ENCODE peak calls at places on chromosomes 13 and 19, in ten cellular contexts. Y is tibial artery, W is fibroblast of lung, K is WTC11, T is neural progenitor cell, N is Peyer's patch, B is astrocyte of the cerebellum, P is neural crest cell, V is colonic mucosa, S is fibroblast of mammary gland. A is an unnamed sample.

GRCh38 chr19:43784251-43784980 is 3.6 kb upstream of the KCNN4 start:
- DNase-seq in Y (no peak), W (peak), K (no peak), T (no peak), N (peak), B (peak), P (no peak), V (peak), S (peak), A (no peak)

GRCh38 chr19:40433391-40434216 is 7.8 kb upstream of the SERTAD1 start:
- DNase-seq in Y (peak), W (peak), K (peak), T (peak), N (peak), B (peak), P (peak), V (peak), S (peak), A (peak)

GRCh38 chr19:45670670-45671453 is 2.8 kb downstream of the GIPR start:
- DNase-seq in Y (no peak), W (peak), K (peak), T (peak), N (peak), B (no peak), P (peak), V (peak), S (peak), A (peak)

GRCh38 chr13:46492946-46493345 is 60.0 kb upstream of the LRCH1 start:
- DNase-seq in Y (no peak), W (peak), K (no peak), T (peak), N (no peak), B (peak), P (peak), V (no peak), S (peak), A (peak)

GRCh38 chr13:42398542-42398941 is 126.6 kb downstream of the AKAP11 start:
- DNase-seq in Y (no peak), W (no peak), K (no peak), T (peak), N (no peak), B (no peak), P (no peak), V (no peak), S (no peak), A (no peak)

GRCh38 chr13:101624981-101625380 is 172.5 kb downstream of the ITGBL1 start:
- DNase-seq in Y (no peak), W (no peak), K (no peak), T (no peak), N (no peak), B (no peak), P (no peak), V (no peak), S (no peak), A (no peak)

GRCh38 chr19:927044-927706 is 1.3 kb downstream of the ARID3A start:
- DNase-seq in Y (peak), W (no peak), K (peak), T (peak), N (peak), B (no peak), P (peak), V (no peak), S (peak), A (peak)

GRCh38 chr13:58907347-58907746 is 1256.4 kb downstream of the DIAPH3 start:
- DNase-seq in Y (no peak), W (no peak), K (no peak), T (no peak), N (no peak), B (no peak), P (no peak), V (no peak), S (no peak), A (no peak)

GRCh38 chr13:53921473-53921872 is 892.9 kb downstream of the OLFM4 start:
- DNase-seq in Y (no peak), W (no peak), K (no peak), T (no peak), N (no peak), B (no peak), P (no peak), V (no peak), S (no peak), A (no peak)

GRCh38 chr13:52969373-52969772 is 59.2 kb upstream of the OLFM4 start:
- DNase-seq in Y (no peak), W (no peak), K (no peak), T (no peak), N (no peak), B (no peak), P (no peak), V (no peak), S (no peak), A (no peak)

GRCh38 chr13:98650376-98651107 is 73.6 kb upstream of the STK24 start:
- DNase-seq in Y (no peak), W (no peak), K (no peak), T (no peak), N (peak), B (no peak), P (no peak), V (peak), S (no peak), A (no peak)

DNA sequence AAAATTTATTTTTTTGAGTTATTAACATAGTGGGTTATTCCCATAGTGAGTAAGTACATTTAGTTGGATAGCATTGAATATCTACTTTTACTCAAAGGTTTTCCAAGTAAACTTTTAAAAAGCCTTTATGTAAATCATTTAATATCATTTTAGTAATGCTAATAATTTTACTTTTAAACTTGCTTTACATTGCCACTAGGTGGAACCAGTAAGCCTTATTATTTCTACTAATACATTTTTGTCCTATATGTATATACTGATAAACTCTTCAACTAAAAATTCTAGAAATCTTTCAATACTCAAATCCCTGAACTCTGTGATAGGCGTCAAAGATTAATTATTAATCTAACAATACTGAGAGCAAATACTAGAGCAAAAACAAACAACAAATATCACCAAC is 1709.2 kb upstream of the PCDH20 start:
- DNase-seq in Y (no peak), W (peak), K (no peak), T (no peak), N (no peak), B (peak), P (no peak), V (no peak), S (peak), A (no peak)
- TF ChIP-seq CTCF in Y (no peak), W (no peak), K (peak), T (peak), N (no peak), B (no peak), P (peak), V (no peak), S (peak), A (peak)

GRCh38 chr13:25249001-25249543 is 38.2 kb downstream of the MTMR6 start:
- DNase-seq in Y (no peak), W (peak), K (peak), T (peak), N (no peak), B (peak), P (no peak), V (no peak), S (peak), A (no peak)
- TF ChIP-seq CTCF in Y (no peak), W (peak), K (peak), T (peak), N (no peak), B (peak), P (peak), V (no peak), S (peak), A (peak)

GRCh38 chr19:19026299-19026971 is 6.9 kb downstream of the SUGP2 start:
- DNase-seq in Y (peak), W (no peak), K (no peak), T (peak), N (no peak), B (no peak), P (no peak), V (no peak), S (peak), A (no peak)
- TF ChIP-seq CTCF in Y (no peak), W (peak), K (no peak), T (no peak), N (no peak), B (peak), P (no peak), V (no peak), S (peak), A (no peak)

GRCh38 chr13:87999141-87999765 is 328.1 kb downstream of the SLITRK5 start:
- DNase-seq in Y (no peak), W (peak), K (no peak), T (no peak), N (no peak), B (peak), P (no peak), V (no peak), S (peak), A (no peak)

GRCh38 chr13:87999791-88000190 is 328.6 kb downstream of the SLITRK5 start:
- DNase-seq in Y (no peak), W (no peak), K (no peak), T (no peak), N (no peak), B (peak), P (no peak), V (no peak), S (peak), A (no peak)

GRCh38 chr13:88000239-88000638 is 329.1 kb downstream of the SLITRK5 start:
- DNase-seq in Y (no peak), W (peak), K (no peak), T (no peak), N (no peak), B (no peak), P (no peak), V (no peak), S (peak), A (no peak)

GRCh38 chr13:88000787-88001186 is 329.6 kb downstream of the SLITRK5 start:
- DNase-seq in Y (no peak), W (no peak), K (no peak), T (peak), N (no peak), B (no peak), P (no peak), V (no peak), S (no peak), A (no peak)

DNA sequence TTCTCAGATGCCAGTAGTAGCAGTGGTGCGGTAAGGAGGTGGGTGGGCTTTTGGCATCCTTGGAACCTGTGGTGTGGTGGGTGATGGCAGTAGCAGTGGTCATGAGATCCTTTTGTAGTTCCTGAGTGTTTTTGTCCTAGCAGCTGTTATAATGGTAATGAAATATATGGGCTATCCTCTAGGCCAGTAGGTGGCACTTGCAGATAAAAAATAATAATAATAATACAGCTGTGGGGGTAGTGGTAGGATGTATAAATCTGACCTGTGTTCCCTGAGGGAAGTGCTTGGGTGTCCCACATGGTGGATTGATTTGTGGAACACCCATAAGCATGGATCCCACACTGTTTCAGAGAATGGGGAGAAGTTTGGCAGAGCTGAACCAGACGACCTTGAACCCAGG is 334.0 kb downstream of the SLITRK5 start:
- DNase-seq in Y (no peak), W (no peak), K (no peak), T (no peak), N (no peak), B (no peak), P (no peak), V (no peak), S (peak), A (no peak)
- TF ChIP-seq CTCF in Y (no peak), W (no peak), K (no peak), T (no peak), N (no peak), B (no peak), P (no peak), V (no peak), S (peak), A (no peak)

GRCh38 chr19:31110331-31110730 is 238.9 kb downstream of the TSHZ3 start:
- DNase-seq in Y (peak), W (peak), K (peak), T (peak), N (no peak), B (no peak), P (no peak), V (no peak), S (peak), A (peak)
- TF ChIP-seq CTCF in Y (no peak), W (peak), K (no peak), T (peak), N (no peak), B (peak), P (no peak), V (no peak), S (peak), A (peak)

DNA sequence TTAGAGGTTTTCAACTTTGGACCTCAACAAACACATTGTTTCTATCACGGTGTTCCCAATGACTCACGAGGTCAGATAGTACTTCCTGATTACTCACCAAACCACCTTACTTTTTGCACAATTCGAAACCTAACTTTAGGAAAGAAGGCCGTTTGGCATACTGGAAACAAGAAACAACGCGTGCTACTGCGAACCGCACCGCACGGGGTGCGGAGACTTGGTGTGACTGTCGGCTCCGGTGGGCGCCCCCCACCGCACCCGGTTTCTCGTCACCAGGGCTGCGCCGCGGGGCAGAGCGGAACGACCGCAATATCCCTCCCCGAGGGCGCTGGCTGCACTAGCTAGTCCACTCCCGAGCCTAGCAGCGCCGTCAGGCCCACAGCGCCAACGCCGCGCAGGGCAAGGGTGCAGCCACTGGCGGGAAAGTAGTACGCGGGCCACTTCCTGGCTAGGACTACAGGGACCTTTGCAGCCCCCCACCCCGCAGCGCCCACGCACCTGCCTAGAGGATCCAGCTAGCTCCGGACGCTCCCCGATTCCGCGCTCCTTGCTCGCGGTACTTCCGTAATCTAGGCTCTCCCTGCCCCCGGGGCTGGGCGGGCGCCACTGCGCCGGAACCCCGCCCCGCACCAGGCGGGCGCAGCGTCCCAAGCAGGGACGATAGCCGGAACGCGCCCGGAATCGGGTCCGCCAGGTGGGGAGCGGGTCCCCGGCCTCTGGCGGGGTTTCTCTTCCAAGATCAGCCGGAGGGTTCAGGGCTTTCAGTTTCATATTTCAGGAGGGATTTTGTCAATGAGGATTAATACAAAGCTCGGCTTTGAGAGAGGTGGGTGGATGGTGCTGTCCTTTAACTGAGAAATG is at the start of gene PARP4:
- DNase-seq in Y (peak), W (peak), K (peak), T (peak), N (peak), B (peak), P (peak), V (peak), S (peak), A (peak)
- TF ChIP-seq CTCF in Y (no peak), W (no peak), K (no peak), T (peak), N (peak), B (no peak), P (peak), V (no peak), S (no peak), A (no peak)

DNA sequence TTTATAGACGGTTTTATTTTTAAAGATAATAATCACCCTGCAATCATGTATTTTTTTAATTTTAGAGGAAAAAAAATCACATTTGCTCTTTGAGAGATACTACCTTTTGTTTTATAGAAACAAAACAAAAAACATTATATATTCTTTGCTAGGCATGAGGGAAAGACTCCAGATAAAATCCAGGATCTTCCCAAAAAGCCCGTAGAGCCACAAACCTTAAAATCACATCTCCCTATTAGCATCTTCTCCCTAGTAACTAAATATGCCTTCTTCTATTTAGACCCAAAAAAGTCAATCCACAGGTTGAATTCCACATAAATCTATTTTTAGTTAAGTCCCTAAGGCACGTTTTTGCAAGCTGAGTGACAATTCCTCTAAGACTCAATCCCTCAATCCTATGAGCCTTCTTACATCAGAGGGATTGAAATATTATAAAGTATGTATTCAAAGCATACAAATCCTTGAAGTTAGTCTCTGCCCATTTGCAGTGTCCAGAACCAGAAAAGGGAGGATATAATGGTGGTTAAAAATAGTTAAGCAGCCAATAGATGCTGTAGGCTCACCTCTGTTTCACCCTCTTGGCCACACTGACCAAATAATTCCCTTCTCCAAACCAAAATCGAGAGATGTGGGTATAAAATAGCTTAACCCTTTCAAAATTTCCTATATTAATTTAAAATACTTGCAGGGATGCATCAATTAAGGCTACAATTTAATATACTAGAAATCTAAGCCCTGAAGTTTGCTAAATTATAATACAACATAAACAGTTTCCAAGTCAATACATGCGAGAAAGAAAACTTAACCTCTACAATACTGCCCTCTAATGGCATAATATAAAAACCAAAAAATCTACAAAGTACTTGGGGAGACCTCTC is 64.0 kb downstream of the SERP2 start:
- DNase-seq in Y (no peak), W (peak), K (no peak), T (peak), N (no peak), B (no peak), P (no peak), V (no peak), S (peak), A (no peak)
- TF ChIP-seq CTCF in Y (peak), W (peak), K (peak), T (peak), N (peak), B (peak), P (peak), V (peak), S (peak), A (peak)

GRCh38 chr13:72536668-72537399 is 190.6 kb downstream of the MZT1 start:
- DNase-seq in Y (no peak), W (peak), K (no peak), T (no peak), N (no peak), B (no peak), P (no peak), V (peak), S (no peak), A (no peak)
- TF ChIP-seq CTCF in Y (no peak), W (no peak), K (no peak), T (no peak), N (no peak), B (no peak), P (no peak), V (no peak), S (no peak), A (no peak)